ENCODE peak calls at places on chromosomes 3 and 15, in four cellular contexts. One of them, this sample, is unnamed.

GRCh38 chr15:62900071-62900812 is 142.3 kb upstream of the TPM1 start:
- DNase-seq in WTC11: no peak
- DNase-seq in HepG2: no peak
- DNase-seq in K562: no peak
- DNase-seq in this sample: peak; percentile 36

GRCh38 chr3:124558898-124559649 is 171.2 kb upstream of the UMPS start:
- DNase-seq in WTC11: no peak
- DNase-seq in HepG2: no peak
- DNase-seq in K562: peak; percentile 35
- DNase-seq in this sample: peak; percentile 81

GRCh38 chr3:173007079-173007723 is 133.8 kb downstream of the SPATA16 start:
- DNase-seq in WTC11: no peak
- DNase-seq in HepG2: no peak
- DNase-seq in K562: peak; percentile 95
- DNase-seq in this sample: no peak

GRCh38 chr15:29612096-29612495 is 210.2 kb downstream of the TJP1 start:
- DNase-seq in WTC11: no peak
- DNase-seq in HepG2: no peak
- DNase-seq in K562: no peak
- DNase-seq in this sample: no peak

GRCh38 chr3:10357592-10358308 is 36.8 kb upstream of the SEC13 start:
- DNase-seq in WTC11: no peak
- DNase-seq in HepG2: no peak
- DNase-seq in K562: no peak
- DNase-seq in this sample: no peak

GRCh38 chr3:36373084-36373483 is 7.2 kb upstream of the STAC start:
- DNase-seq in WTC11: no peak
- DNase-seq in HepG2: no peak
- DNase-seq in K562: no peak
- DNase-seq in this sample: no peak

GRCh38 chr3:8629151-8630021 is 15.2 kb downstream of the SSUH2 start:
- DNase-seq in WTC11: no peak
- DNase-seq in HepG2: no peak
- DNase-seq in K562: peak; percentile 85
- DNase-seq in this sample: peak; percentile 89

GRCh38 chr3:124860599-124860998 is 26.6 kb downstream of the ITGB5 start:
- DNase-seq in WTC11: no peak
- DNase-seq in HepG2: peak; percentile 28
- DNase-seq in K562: no peak
- DNase-seq in this sample: peak; percentile 70

GRCh38 chr3:37937156-37937555 is 53.4 kb upstream of the VILL start:
- DNase-seq in WTC11: no peak
- DNase-seq in HepG2: no peak
- DNase-seq in K562: no peak
- DNase-seq in this sample: no peak

GRCh38 chr15:68842958-68843357 is 22.3 kb upstream of the ANP32A start:
- DNase-seq in WTC11: no peak
- DNase-seq in HepG2: no peak
- DNase-seq in K562: no peak
- DNase-seq in this sample: no peak

GRCh38 chr15:58235961-58236360 is 97.8 kb downstream of the AQP9 start:
- DNase-seq in WTC11: no peak
- DNase-seq in HepG2: no peak
- DNase-seq in K562: no peak
- DNase-seq in this sample: no peak

GRCh38 chr3:129182390-129183180 is 1.1 kb downstream of the CNBP start:
- DNase-seq in WTC11: no peak
- DNase-seq in HepG2: no peak
- DNase-seq in K562: peak; percentile 40
- DNase-seq in this sample: no peak

GRCh38 chr3:37861540-37862051 is at the start of gene CTDSPL:
- DNase-seq in WTC11: peak; percentile 50
- DNase-seq in HepG2: peak; percentile 21
- DNase-seq in K562: peak; percentile 59
- DNase-seq in this sample: peak; percentile 50

GRCh38 chr15:38930851-38931572 is 366.4 kb upstream of the RASGRP1 start:
- DNase-seq in WTC11: no peak
- DNase-seq in HepG2: no peak
- DNase-seq in K562: no peak
- DNase-seq in this sample: no peak

GRCh38 chr3:124057453-124057852 is 65.5 kb upstream of the ROPN1 start:
- DNase-seq in WTC11: no peak
- DNase-seq in HepG2: no peak
- DNase-seq in K562: no peak
- DNase-seq in this sample: no peak

GRCh38 chr3:133527306-133527705 is 46.2 kb upstream of the CDV3 start:
- DNase-seq in WTC11: no peak
- DNase-seq in HepG2: no peak
- DNase-seq in K562: no peak
- DNase-seq in this sample: no peak

GRCh38 chr15:92636401-92636949 is 19.1 kb downstream of the FAM174B start:
- DNase-seq in WTC11: no peak
- DNase-seq in HepG2: no peak
- DNase-seq in K562: no peak
- DNase-seq in this sample: no peak

GRCh38 chr15:25408428-25408827 is 30.4 kb downstream of the UBE3A start:
- DNase-seq in WTC11: no peak
- DNase-seq in HepG2: no peak
- DNase-seq in K562: no peak
- DNase-seq in this sample: no peak

GRCh38 chr3:12170207-12170606 is 11.5 kb upstream of the TIMP4 start:
- DNase-seq in WTC11: no peak
- DNase-seq in HepG2: no peak
- DNase-seq in K562: no peak
- DNase-seq in this sample: no peak

GRCh38 chr3:87546216-87546615 is 269.8 kb upstream of the POU1F1 start:
- DNase-seq in WTC11: no peak
- DNase-seq in HepG2: no peak
- DNase-seq in K562: no peak
- DNase-seq in this sample: no peak

GRCh38 chr15:22866066-22866465 is 27.6 kb downstream of the NIPA2 start:
- DNase-seq in WTC11: no peak
- DNase-seq in HepG2: no peak
- DNase-seq in K562: no peak
- DNase-seq in this sample: no peak

GRCh38 chr3:57911588-57911987 is 96.6 kb upstream of the FLNB start:
- DNase-seq in WTC11: no peak
- DNase-seq in HepG2: peak; percentile 15
- DNase-seq in K562: no peak
- DNase-seq in this sample: no peak

GRCh38 chr3:46693038-46693896 is at the start of gene ALS2CL:
- DNase-seq in WTC11: peak; percentile 66
- DNase-seq in HepG2: no peak
- DNase-seq in K562: peak; percentile 48
- DNase-seq in this sample: peak; percentile 32

GRCh38 chr15:40766906-40767837 is 2.6 kb upstream of the C15orf62 start:
- DNase-seq in WTC11: no peak
- DNase-seq in HepG2: no peak
- DNase-seq in K562: no peak
- DNase-seq in this sample: peak; percentile 23

GRCh38 chr3:72082121-72082715 is 297.3 kb upstream of the PROK2 start:
- DNase-seq in WTC11: no peak
- DNase-seq in HepG2: no peak
- DNase-seq in K562: no peak
- DNase-seq in this sample: no peak

GRCh38 chr3:51445544-51446280 is 54.1 kb downstream of the DCAF1 start:
- DNase-seq in WTC11: no peak
- DNase-seq in HepG2: no peak
- DNase-seq in K562: no peak
- DNase-seq in this sample: no peak

GRCh38 chr15:43376017-43376705 is 5.3 kb downstream of the TUBGCP4 start:
- DNase-seq in WTC11: peak; percentile 39
- DNase-seq in HepG2: peak; percentile 45
- DNase-seq in K562: peak; percentile 58
- DNase-seq in this sample: peak; percentile 25

GRCh38 chr15:25563571-25563970 is 124.7 kb upstream of the UBE3A start:
- DNase-seq in WTC11: no peak
- DNase-seq in HepG2: no peak
- DNase-seq in K562: no peak
- DNase-seq in this sample: no peak

GRCh38 chr3:20280257-20280656 is 94.3 kb upstream of the SGO1 start:
- DNase-seq in WTC11: no peak
- DNase-seq in HepG2: no peak
- DNase-seq in K562: no peak
- DNase-seq in this sample: no peak

GRCh38 chr15:72195101-72195511 is 2.5 kb downstream of the GRAMD2A start:
- DNase-seq in WTC11: no peak
- DNase-seq in HepG2: no peak
- DNase-seq in K562: peak; percentile 45
- DNase-seq in this sample: peak; percentile 35

GRCh38 chr3:115321396-115321795 is 174.3 kb upstream of the ZBTB20 start:
- DNase-seq in WTC11: no peak
- DNase-seq in HepG2: no peak
- DNase-seq in K562: no peak
- DNase-seq in this sample: no peak

GRCh38 chr15:51702710-51703109 is 21.4 kb downstream of the SCG3 start:
- DNase-seq in WTC11: no peak
- DNase-seq in HepG2: no peak
- DNase-seq in K562: peak; percentile 83
- DNase-seq in this sample: no peak

GRCh38 chr3:95460274-95460673 is 1354.1 kb upstream of the EPHA6 start:
- DNase-seq in WTC11: no peak
- DNase-seq in HepG2: no peak
- DNase-seq in K562: no peak
- DNase-seq in this sample: no peak

GRCh38 chr3:69914395-69914794 is 85.1 kb upstream of the SAMMSON start:
- DNase-seq in WTC11: no peak
- DNase-seq in HepG2: no peak
- DNase-seq in K562: no peak
- DNase-seq in this sample: peak; percentile 18

GRCh38 chr3:64270861-64271260 is 45.6 kb upstream of the PRICKLE2 start:
- DNase-seq in WTC11: no peak
- DNase-seq in HepG2: no peak
- DNase-seq in K562: no peak
- DNase-seq in this sample: no peak
- TF ChIP-seq HMGXB4 in WTC11: no peak
- TF ChIP-seq HMGXB4 in HepG2: no peak
- TF ChIP-seq HMGXB4 in K562: no peak
- TF ChIP-seq HMGXB4 in this sample: no peak

DNA sequence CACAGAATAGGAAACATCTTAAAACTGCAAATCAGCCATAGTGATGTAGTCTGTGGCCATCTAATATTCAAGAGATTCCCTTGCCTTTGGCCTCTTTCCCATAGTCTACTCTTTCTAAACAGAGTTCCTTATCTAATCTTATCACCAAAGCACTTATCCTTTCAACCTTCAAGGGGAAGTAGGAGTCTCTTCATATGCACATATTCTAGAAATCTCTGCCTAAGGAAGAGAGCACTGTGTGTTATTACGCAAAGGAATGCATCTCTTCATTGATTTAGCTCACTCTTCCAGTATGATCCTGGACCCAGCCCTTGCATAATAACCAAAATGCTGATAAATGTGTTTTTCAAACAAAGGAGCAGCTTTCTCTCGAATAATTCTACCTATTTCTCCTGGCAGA is 253.7 kb upstream of the TPRG1 start:
- DNase-seq in WTC11: no peak
- DNase-seq in HepG2: no peak
- DNase-seq in K562: no peak
- DNase-seq in this sample: no peak
- TF ChIP-seq HMGXB4 in WTC11: no peak
- TF ChIP-seq HMGXB4 in HepG2: no peak
- TF ChIP-seq HMGXB4 in K562: no peak
- TF ChIP-seq HMGXB4 in this sample: no peak

DNA sequence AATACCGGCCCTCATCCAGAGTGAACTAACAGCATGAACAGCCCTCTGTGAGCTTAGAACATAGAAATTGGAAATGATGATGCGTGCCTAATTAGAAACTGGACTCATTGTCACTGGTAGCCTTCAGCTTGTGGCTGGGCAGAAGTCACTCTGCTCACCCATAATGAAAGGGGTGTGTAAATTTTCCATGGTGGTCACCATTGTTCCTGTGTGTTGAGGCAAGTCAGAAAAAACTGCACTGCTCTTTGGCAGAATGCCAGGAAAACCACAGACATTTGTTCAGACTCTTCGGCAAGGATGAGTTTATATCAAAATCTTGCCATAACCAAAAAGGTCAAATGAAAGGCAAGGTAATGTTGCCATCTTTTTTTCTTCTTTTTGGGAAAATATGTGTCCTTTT is 74.6 kb upstream of the CNTN4 start:
- DNase-seq in WTC11: no peak
- DNase-seq in HepG2: no peak
- DNase-seq in K562: peak; percentile 1
- DNase-seq in this sample: no peak
- TF ChIP-seq HMGXB4 in WTC11: no peak
- TF ChIP-seq HMGXB4 in HepG2: no peak
- TF ChIP-seq HMGXB4 in K562: no peak
- TF ChIP-seq HMGXB4 in this sample: no peak

GRCh38 chr15:85840079-85840801 is 45.5 kb upstream of the KLHL25 start:
- DNase-seq in WTC11: peak; percentile 93
- DNase-seq in HepG2: peak; percentile 85
- DNase-seq in K562: peak; percentile 73
- DNase-seq in this sample: peak; percentile 90
- TF ChIP-seq HMGXB4 in WTC11: peak; percentile 91
- TF ChIP-seq HMGXB4 in HepG2: peak; percentile 92
- TF ChIP-seq HMGXB4 in K562: no peak
- TF ChIP-seq HMGXB4 in this sample: no peak